ENCODE peak calls at places on chromosomes 3 and 15, in ten cellular contexts. J is adrenal gland, L is heart left ventricle, E is breast epithelium, F is prostate gland, Y is esophagus squamous epithelium, H is transverse colon, I is esophagus muscularis mucosa, D is uterus, Q is A549. A is an unnamed sample.

GRCh38 chr3:142269777-142270176 is 44.4 kb upstream of the GK5 start:
- DNase-seq in Q (no peak), J (no peak), L (no peak), Y (no peak), H (no peak), E (no peak), I (no peak), F (no peak), D (no peak), A (no peak)

GRCh38 chr15:99053380-99054024 is 45.9 kb upstream of the PGPEP1L start:
- DNase-seq in F (no peak), Y (no peak), L (no peak), J (no peak), I (peak; percentile 77), E (no peak), Q (no peak), D (no peak), H (no peak), A (no peak)

GRCh38 chr15:69576035-69576526 is 123.5 kb downstream of the RPLP1 start:
- DNase-seq in E (peak; percentile 63), L (peak; percentile 56), D (peak; percentile 27), Y (no peak), H (peak; percentile 76), F (peak; percentile 53), Q (peak; percentile 87), J (peak; percentile 59), I (no peak), A (no peak)

GRCh38 chr3:187788984-187789857 is 44.0 kb upstream of the BCL6 start:
- DNase-seq in E (no peak), D (no peak), H (no peak), Y (no peak), F (no peak), L (no peak), J (no peak), Q (no peak), I (no peak), A (no peak)

GRCh38 chr3:133868166-133868565 is 27.5 kb downstream of the RAB6B start:
- DNase-seq in J (no peak), F (no peak), I (no peak), L (no peak), Y (no peak), D (no peak), H (no peak), Q (no peak), E (no peak), A (no peak)

GRCh38 chr3:50587806-50588758 is 18.8 kb downstream of the HEMK1 start:
- DNase-seq in E (no peak), Q (no peak), I (no peak), Y (no peak), D (no peak), F (no peak), L (no peak), H (no peak), J (no peak), A (no peak)

GRCh38 chr15:63308491-63308890 is 31.1 kb downstream of the APH1B start:
- DNase-seq in D (no peak), Q (no peak), L (no peak), E (no peak), J (no peak), Y (no peak), H (no peak), I (no peak), F (no peak), A (no peak)

GRCh38 chr15:88472225-88472624 is 4.7 kb downstream of the MRPS11 start:
- DNase-seq in E (no peak), H (no peak), I (no peak), D (no peak), L (no peak), Y (no peak), F (no peak), J (no peak), Q (no peak), A (no peak)

GRCh38 chr3:183466575-183466974 is 38.2 kb upstream of the MCF2L2 start:
- DNase-seq in Q (no peak), J (no peak), F (no peak), Y (no peak), I (peak; percentile 37), H (no peak), D (no peak), E (no peak), L (no peak), A (no peak)

GRCh38 chr3:178170698-178171535 is 365.3 kb upstream of the KCNMB2 start:
- DNase-seq in H (no peak), F (no peak), E (no peak), J (no peak), Y (no peak), Q (no peak), D (no peak), I (no peak), L (no peak), A (peak; percentile 36)

GRCh38 chr3:37986479-37987314 is 3.9 kb upstream of the VILL start:
- DNase-seq in E (peak; percentile 73), L (no peak), I (no peak), Y (no peak), H (peak; percentile 93), F (peak; percentile 91), J (peak; percentile 15), D (no peak), Q (no peak), A (peak; percentile 10)

GRCh38 chr3:14518893-14519292 is 21.2 kb downstream of the GRIP2 start:
- DNase-seq in F (no peak), E (peak; percentile 9), Y (no peak), H (no peak), D (no peak), I (no peak), J (no peak), L (peak; percentile 3), Q (no peak), A (no peak)

GRCh38 chr3:112650472-112650871 is 9.5 kb upstream of the CCDC80 start:
- DNase-seq in F (no peak), H (no peak), L (no peak), I (no peak), Y (no peak), E (no peak), J (no peak), Q (no peak), D (no peak), A (no peak)

GRCh38 chr3:148309390-148310035 is 388.2 kb upstream of the AGTR1 start:
- DNase-seq in J (peak; percentile 18), I (no peak), H (peak; percentile 17), Y (no peak), Q (peak; percentile 7), F (no peak), E (no peak), L (no peak), D (no peak), A (no peak)

GRCh38 chr3:58044656-58045055 is 36.4 kb downstream of the FLNB start:
- DNase-seq in Y (no peak), F (no peak), D (no peak), J (no peak), H (no peak), L (no peak), I (no peak), Q (no peak), E (no peak), A (no peak)

GRCh38 chr3:58043933-58044332 is 35.7 kb downstream of the FLNB start:
- DNase-seq in D (no peak), E (no peak), J (no peak), L (no peak), Q (no peak), H (no peak), F (no peak), Y (no peak), I (no peak), A (no peak)

GRCh38 chr3:58041826-58042324 is 33.7 kb downstream of the FLNB start:
- DNase-seq in L (no peak), J (no peak), Y (no peak), Q (no peak), H (no peak), I (no peak), D (no peak), E (no peak), F (no peak), A (no peak)

GRCh38 chr3:58041182-58041825 is 33.1 kb downstream of the FLNB start:
- DNase-seq in Q (no peak), E (no peak), J (no peak), I (no peak), L (no peak), H (no peak), D (no peak), F (no peak), Y (no peak), A (no peak)

DNA sequence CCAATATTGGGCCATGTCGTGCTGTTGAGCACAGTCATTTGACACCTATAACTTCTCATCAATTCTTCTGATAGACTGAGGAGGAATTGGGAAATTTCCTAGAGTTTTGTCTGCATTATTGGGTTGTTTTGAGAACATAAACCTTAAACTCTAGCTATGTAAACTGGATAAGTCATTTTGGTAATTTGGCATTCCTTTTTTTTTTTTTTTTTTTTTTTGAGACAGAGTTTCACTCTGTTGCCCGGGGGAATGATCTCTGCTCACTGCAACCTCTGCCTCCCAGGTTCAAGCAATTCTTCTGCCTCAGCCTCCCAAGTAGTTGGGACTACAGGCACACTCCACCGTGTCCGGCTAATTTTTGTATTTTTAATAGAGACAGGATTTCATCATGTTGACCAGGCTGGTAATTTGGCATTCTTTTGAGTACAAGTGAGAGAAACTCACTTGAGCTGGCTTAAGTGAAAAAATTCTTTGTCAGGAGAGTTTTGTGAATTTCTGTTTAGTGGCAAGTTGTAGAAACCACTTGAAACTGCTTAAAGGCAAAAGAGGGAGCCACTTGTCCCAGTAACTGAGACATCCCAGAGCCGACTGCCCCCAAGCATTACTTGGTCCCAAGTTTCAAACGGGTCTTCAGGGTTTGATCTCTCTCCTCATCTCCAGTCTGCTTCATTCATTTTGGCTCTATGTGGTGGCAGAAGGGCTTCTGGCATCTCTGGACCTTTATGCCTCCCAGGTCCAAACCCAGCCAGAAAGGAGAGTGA is 34.9 kb downstream of the FLNB start:
- DNase-seq in I (no peak), L (no peak), J (no peak), D (no peak), F (no peak), E (no peak), Q (no peak), Y (no peak), H (no peak), A (no peak)
- H3K4me1 ChIP-seq in I (peaks cover 97% of the 10 kb centered on the region), L (peaks cover 24% of the 10 kb centered on the region), J (peaks cover 5% of the 10 kb centered on the region), D (no peaks in the 10 kb centered on the region), F (peaks cover 31% of the 10 kb centered on the region), E (peaks cover 20% of the 10 kb centered on the region), Q (peaks cover 100% of the 10 kb centered on the region), Y (peaks cover 25% of the 10 kb centered on the region), H (peaks cover 61% of the 10 kb centered on the region), A (peaks cover 26% of the 10 kb centered on the region)

GRCh38 chr3:152285509-152285908 is 16.8 kb downstream of the MBNL1 start:
- DNase-seq in Y (no peak), F (no peak), D (no peak), I (no peak), H (no peak), E (no peak), L (no peak), J (no peak), Q (no peak), A (no peak)
- H3K27ac ChIP-seq in Y (no peak overlapping the region), F (no peak overlapping the region), D (peak overlapping the region; percentile 99), I (peak overlapping the region; percentile 68), H (peak overlapping the region; percentile 58), E (no peak overlapping the region), L (no peak overlapping the region), J (no peak overlapping the region), Q (no peak overlapping the region), A (no peak overlapping the region)

GRCh38 chr3:194908972-194909371 is 223.3 kb downstream of the FAM43A start:
- DNase-seq in H (no peak), I (peak; percentile 31), L (no peak), F (no peak), Q (no peak), Y (no peak), D (no peak), J (no peak), E (no peak), A (no peak)
- TF ChIP-seq POLR2A in H (no peak), I (no peak), L (no peak), F (no peak), Q (no peak), Y (no peak), D (no peak), J (no peak), E (no peak), A (no peak)

GRCh38 chr3:195540031-195540430 is 3.1 kb downstream of the PPP1R2 start:
- DNase-seq in Q (no peak), F (no peak), H (no peak), L (no peak), I (peak; percentile 72), D (no peak), J (no peak), E (no peak), Y (no peak), A (no peak)
- H3K4me1 ChIP-seq in Q (peaks cover 18% of the 10 kb centered on the region), F (peaks cover 6% of the 10 kb centered on the region), H (peaks cover 54% of the 10 kb centered on the region), L (peaks cover 25% of the 10 kb centered on the region), I (peaks cover 53% of the 10 kb centered on the region), D (peaks cover 6% of the 10 kb centered on the region), J (peaks cover 6% of the 10 kb centered on the region), E (peaks cover 15% of the 10 kb centered on the region), Y (peaks cover 23% of the 10 kb centered on the region), A (peaks cover 13% of the 10 kb centered on the region)